ENCODE peak calls at places on chromosome 2, in eight cellular contexts. E is MM.1S, K is colonic mucosa, P is coronary artery, Q is AG04449, A is GM12865, M is HL-60, J is GM12878. F is an unnamed sample.
A peak's percentile ranks its signal among the peaks of the same experiment; 100 is the strongest.

GRCh38 chr2:231483398-231484329 is 19.4 kb upstream of the NCL start:
- DNase-seq in M (no peak), Q (no peak), J (no peak), P (no peak), E (peak; percentile 39), K (no peak), A (peak; percentile 81), F (no peak)

GRCh38 chr2:100886054-100886453 is 66.1 kb downstream of the NPAS2 start:
- DNase-seq in M (no peak), Q (no peak), E (no peak), P (no peak), A (no peak), K (no peak), J (no peak), F (no peak)

GRCh38 chr2:106882658-106883057 is 3.3 kb downstream of the ST6GAL2 start:
- DNase-seq in E (no peak), A (no peak), Q (no peak), J (no peak), K (no peak), P (no peak), M (no peak), F (no peak)

GRCh38 chr2:99389371-99389770 is 52.2 kb downstream of the EIF5B start:
- DNase-seq in Q (peak; percentile 36), M (no peak), E (no peak), A (no peak), P (no peak), K (no peak), J (no peak), F (no peak)

GRCh38 chr2:25885933-25886332 is 7.6 kb upstream of the ASXL2 start:
- DNase-seq in M (no peak), Q (peak; percentile 60), E (no peak), P (no peak), K (no peak), J (no peak), A (no peak), F (no peak)

GRCh38 chr2:147641644-147642043 is 203.2 kb upstream of the ACVR2A start:
- DNase-seq in J (no peak), M (no peak), A (no peak), Q (no peak), K (no peak), E (no peak), P (no peak), F (no peak)

GRCh38 chr2:175152242-175152641 is 15.8 kb downstream of the ATF2 start:
- DNase-seq in J (no peak), E (no peak), P (no peak), A (peak; percentile 49), K (no peak), M (no peak), Q (no peak), F (no peak)

GRCh38 chr2:88500691-88501090 is 48.2 kb upstream of the FOXI3 start:
- DNase-seq in P (no peak), M (no peak), E (no peak), J (no peak), K (no peak), A (no peak), Q (no peak), F (no peak)

GRCh38 chr2:219445220-219445631 is 10.6 kb downstream of the SPEG start:
- DNase-seq in A (no peak), P (no peak), Q (no peak), J (no peak), K (no peak), E (no peak), M (no peak), F (no peak)

GRCh38 chr2:17762457-17762856 is 8.5 kb downstream of the GEN1 start:
- DNase-seq in A (no peak), E (no peak), K (no peak), P (no peak), Q (no peak), M (no peak), J (no peak), F (no peak)

GRCh38 chr2:100422320-100422719 is 4.9 kb upstream of the CHST10 start:
- DNase-seq in P (no peak), A (peak; percentile 6), E (no peak), J (no peak), K (no peak), M (peak; percentile 7), Q (no peak), F (no peak)

DNA sequence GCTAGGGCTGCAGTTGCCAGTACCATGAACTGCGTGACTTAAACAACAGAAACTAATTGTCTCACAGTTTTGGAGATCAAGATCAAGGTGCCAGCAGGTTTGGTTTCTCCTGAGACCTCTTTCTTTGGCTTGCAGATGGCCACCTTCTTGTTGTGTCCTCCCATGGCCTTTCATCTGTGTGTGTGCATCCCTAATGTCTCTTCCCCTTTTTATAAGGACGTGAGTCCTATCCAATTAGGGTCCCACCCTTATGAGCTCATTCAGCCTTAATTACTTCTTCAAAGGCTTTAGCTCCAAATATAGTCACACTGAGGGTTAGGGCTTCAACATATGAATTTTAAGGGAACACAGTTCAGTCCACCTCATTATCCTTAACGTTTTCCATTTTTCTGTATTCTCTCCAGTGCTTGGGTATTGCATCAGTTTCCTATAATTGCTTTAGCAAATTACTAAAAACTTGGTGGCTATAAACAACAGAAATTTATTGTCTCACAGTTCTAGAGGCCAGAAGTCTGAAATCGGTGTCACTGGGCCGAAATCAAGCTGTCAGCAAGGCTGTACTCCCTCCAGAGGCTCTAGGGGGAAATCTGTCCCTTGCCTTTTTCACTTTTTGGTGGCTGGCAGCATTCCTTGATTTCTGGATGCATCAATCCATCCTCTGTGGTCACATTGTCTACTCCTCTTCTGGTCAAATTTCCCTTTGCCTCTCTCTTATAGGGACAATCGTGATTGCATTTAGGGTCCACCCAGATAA is 34.1 kb downstream of the CDC42EP3 start:
- DNase-seq in E (no peak), K (no peak), M (peak; percentile 20), J (no peak), Q (no peak), A (no peak), P (no peak), F (no peak)
- TF ChIP-seq CTCF in E (no peak), K (no peak), M (no peak), J (no peak), Q (peak; percentile 15), A (no peak), P (no peak), F (no peak)

GRCh38 chr2:152499921-152500320 is 164.9 kb downstream of the FMNL2 start:
- DNase-seq in J (no peak), A (peak; percentile 46), Q (no peak), P (no peak), K (no peak), E (no peak), M (no peak), F (peak; percentile 19)
- H3K4me3 ChIP-seq in J (peak overlapping the region; percentile 11), A (peak overlapping the region; percentile 4), Q (no peak overlapping the region), P (peak overlapping the region; percentile 34), K (no peak overlapping the region), E (no peak overlapping the region), M (no peak overlapping the region), F (no peak overlapping the region)

GRCh38 chr2:222050981-222051380 is 247.8 kb downstream of the PAX3 start:
- DNase-seq in P (no peak), K (no peak), A (no peak), M (no peak), Q (no peak), J (no peak), E (no peak), F (no peak)

GRCh38 chr2:222054813-222055212 is 244.0 kb downstream of the PAX3 start:
- DNase-seq in A (no peak), Q (no peak), E (no peak), J (no peak), M (no peak), K (no peak), P (no peak), F (no peak)

GRCh38 chr2:222049946-222050345 is 248.9 kb downstream of the PAX3 start:
- DNase-seq in A (no peak), J (no peak), M (no peak), E (no peak), K (no peak), Q (no peak), P (no peak), F (no peak)

GRCh38 chr2:222055328-222055727 is 243.5 kb downstream of the PAX3 start:
- DNase-seq in K (no peak), Q (no peak), A (no peak), M (no peak), J (no peak), E (no peak), P (no peak), F (no peak)

DNA sequence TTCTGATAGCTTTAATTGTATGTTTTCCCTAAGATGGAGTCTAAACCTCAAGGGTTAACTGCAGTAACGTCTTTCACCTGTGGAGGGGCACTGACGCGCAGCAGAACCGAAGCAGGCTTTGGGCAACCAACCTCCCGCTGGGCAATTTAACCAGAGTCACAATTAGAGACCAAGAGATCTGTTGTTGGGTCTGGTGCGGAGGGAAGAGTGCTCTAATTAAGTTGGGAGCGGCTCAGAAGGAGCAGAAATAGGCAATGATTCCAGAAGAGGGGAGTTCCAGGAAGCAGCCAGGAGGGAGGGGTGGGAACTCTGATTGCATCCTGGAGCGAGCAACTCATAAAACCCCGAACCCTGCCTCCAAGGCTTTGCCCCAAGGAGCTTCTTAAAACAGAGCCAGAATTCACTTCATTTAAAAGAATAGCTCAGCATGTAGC is 245.8 kb downstream of the PAX3 start:
- DNase-seq in Q (no peak), P (no peak), M (no peak), J (no peak), E (no peak), A (peak; percentile 9), K (peak; percentile 33), F (no peak)
- TF ChIP-seq CTCF in Q (no peak), P (no peak), M (no peak), J (peak; percentile 12), E (no peak), A (no peak), K (no peak), F (no peak)

GRCh38 chr2:1571477-1572417 is 158.5 kb downstream of the TPO start:
- DNase-seq in Q (no peak), M (no peak), E (no peak), P (no peak), A (no peak), J (no peak), K (no peak), F (no peak)
- H3K4me3 ChIP-seq in Q (no peak overlapping the region), M (no peak overlapping the region), E (no peak overlapping the region), P (no peak overlapping the region), A (no peak overlapping the region), J (no peak overlapping the region), K (no peak overlapping the region), F (no peak overlapping the region)

GRCh38 chr2:79892123-79892522 is 379.3 kb downstream of the CTNNA2 start:
- DNase-seq in K (no peak), P (no peak), A (no peak), E (no peak), J (no peak), M (no peak), Q (no peak), F (no peak)
- TF ChIP-seq CTCF in K (no peak), P (no peak), A (no peak), E (no peak), J (no peak), M (no peak), Q (no peak), F (no peak)

DNA sequence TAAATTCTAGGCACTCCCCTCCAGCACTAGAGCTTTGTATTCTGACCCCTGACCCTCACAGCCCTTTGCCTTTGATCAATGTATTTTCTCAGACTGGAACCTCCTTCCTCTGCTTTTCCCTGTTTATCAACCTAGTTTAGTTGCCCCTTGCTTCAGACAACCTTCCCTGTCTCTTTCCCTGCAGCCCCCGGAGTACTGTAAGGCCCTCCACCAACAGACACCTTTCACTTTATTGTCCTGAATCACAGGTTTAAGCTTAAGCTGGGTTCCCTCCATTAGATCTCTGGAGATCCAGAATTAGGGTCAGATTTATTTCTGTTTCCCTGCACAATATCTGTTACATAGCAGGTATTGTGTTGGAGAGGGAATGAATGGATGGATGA is 140.2 kb downstream of the DDX1 start:
- DNase-seq in K (no peak), P (peak; percentile 38), E (no peak), A (no peak), J (no peak), M (no peak), Q (no peak), F (no peak)
- H3K4me3 ChIP-seq in K (no peak overlapping the region), P (no peak overlapping the region), E (no peak overlapping the region), A (no peak overlapping the region), J (peak overlapping the region; percentile 25), M (no peak overlapping the region), Q (no peak overlapping the region), F (no peak overlapping the region)